ENCODE peak calls at places on chromosomes 3 and 15, in five cellular contexts. K is left ventricle myocardium inferior, X is GM23248, W is keratinocyte, G is body of pancreas. M is an unnamed sample.
A peak's percentile ranks its signal among the peaks of the same experiment; 100 is the strongest.

GRCh38 chr3:119206611-119207511 is 33.5 kb downstream of the UPK1B start:
- DNase-seq in X (peak; percentile 20), W (peak; percentile 41), G (peak; percentile 35), K (no peak), M (peak; percentile 10)

GRCh38 chr3:129553771-129554170 is 10.8 kb downstream of the H1-8 start:
- DNase-seq in X (no peak), W (no peak), K (no peak), G (no peak), M (no peak)

GRCh38 chr3:158532099-158532734 is 38.8 kb upstream of the MLF1 start:
- DNase-seq in X (peak; percentile 67), G (no peak), K (no peak), W (no peak), M (no peak)

GRCh38 chr3:98977520-98977919 is 76.0 kb upstream of the DCBLD2 start:
- DNase-seq in X (peak; percentile 91), G (no peak), K (no peak), W (no peak), M (no peak)

GRCh38 chr3:10417849-10418248 is 87.5 kb downstream of the ATP2B2 start:
- DNase-seq in K (no peak), W (no peak), G (no peak), X (peak; percentile 40), M (no peak)

GRCh38 chr15:70185251-70185711 is 87.6 kb upstream of the TLE3 start:
- DNase-seq in G (no peak), K (no peak), X (no peak), W (no peak), M (no peak)

GRCh38 chr3:157311633-157312365 is 124.9 kb upstream of the PTX3 start:
- DNase-seq in W (no peak), X (peak; percentile 88), K (no peak), G (no peak), M (no peak)

GRCh38 chr3:40468018-40468417 is 8.9 kb upstream of the ZNF619 start:
- DNase-seq in X (no peak), W (no peak), G (no peak), K (no peak), M (no peak)

GRCh38 chr3:146065573-146066006 is 95.4 kb downstream of the PLOD2 start:
- DNase-seq in W (peak; percentile 17), G (no peak), K (no peak), X (peak; percentile 67), M (no peak)

GRCh38 chr15:78024141-78024567 is 53.4 kb downstream of the TBC1D2B start:
- DNase-seq in W (no peak), K (peak; percentile 72), G (peak; percentile 49), X (peak; percentile 47), M (no peak)

GRCh38 chr3:36166477-36166876 is 213.8 kb upstream of the STAC start:
- DNase-seq in K (no peak), X (peak; percentile 91), W (peak; percentile 66), G (no peak), M (peak; percentile 91)

GRCh38 chr3:39141211-39141995 is 12.0 kb downstream of the CSRNP1 start:
- DNase-seq in X (peak; percentile 54), W (no peak), G (peak; percentile 96), K (no peak), M (peak; percentile 72)

GRCh38 chr3:64003589-64003988 is 19.7 kb downstream of the PSMD6 start:
- DNase-seq in K (no peak), G (no peak), W (no peak), X (no peak), M (no peak)

GRCh38 chr15:45457641-45458539 is 64.7 kb downstream of the SLC30A4 start:
- DNase-seq in K (no peak), G (peak; percentile 80), W (peak; percentile 66), X (peak; percentile 77), M (no peak)

GRCh38 chr3:195080571-195081141 is 190.3 kb downstream of the XXYLT1 start:
- DNase-seq in X (no peak), K (peak; percentile 71), G (peak; percentile 62), W (no peak), M (no peak)

GRCh38 chr3:176514297-176514696 is 683.0 kb downstream of the TBL1XR1 start:
- DNase-seq in W (no peak), K (no peak), G (no peak), X (peak; percentile 47), M (no peak)

GRCh38 chr15:99158626-99159412 is 53.9 kb downstream of the SYNM start:
- DNase-seq in X (no peak), W (no peak), K (no peak), G (no peak), M (no peak)

GRCh38 chr15:41281236-41281635 is 50.2 kb downstream of the CHP1 start:
- DNase-seq in W (peak; percentile 44), K (no peak), X (peak; percentile 94), G (no peak), M (no peak)

GRCh38 chr15:85335193-85335939 is 45.0 kb upstream of the AKAP13 start:
- DNase-seq in W (no peak), G (no peak), K (no peak), X (no peak), M (no peak)

GRCh38 chr3:141148770-141149169 is 82.9 kb upstream of the PXYLP1 start:
- DNase-seq in W (no peak), X (no peak), K (no peak), G (no peak), M (no peak)

GRCh38 chr3:162525052-162525451 is 1028.4 kb downstream of the OTOL1 start:
- DNase-seq in G (no peak), X (peak; percentile 82), W (no peak), K (no peak), M (no peak)

GRCh38 chr15:45183001-45183400 is 4.8 kb downstream of the SHF start:
- DNase-seq in W (no peak), X (no peak), K (no peak), G (no peak), M (no peak)

GRCh38 chr15:22963546-22964125 is 16.5 kb downstream of the CYFIP1 start:
- DNase-seq in X (peak; percentile 56), W (no peak), K (no peak), G (no peak), M (no peak)

GRCh38 chr15:101476756-101477155 is 12.8 kb downstream of the PCSK6 start:
- DNase-seq in G (no peak), X (no peak), W (no peak), K (no peak), M (no peak)

GRCh38 chr3:61563614-61564404 is 2.4 kb downstream of the PTPRG start:
- DNase-seq in K (no peak), W (no peak), X (peak; percentile 48), G (no peak), M (no peak)

GRCh38 chr15:51368751-51369450 is 27.4 kb downstream of the GLDN start:
- DNase-seq in G (no peak), W (no peak), X (peak; percentile 69), K (no peak), M (no peak)

GRCh38 chr3:171939578-171939977 is 96.4 kb downstream of the TMEM212 start:
- DNase-seq in G (no peak), X (no peak), W (no peak), K (no peak), M (no peak)

GRCh38 chr15:50210462-50211264 is 28.7 kb downstream of the SLC27A2 start:
- DNase-seq in G (no peak), W (no peak), K (no peak), X (no peak), M (no peak)

GRCh38 chr3:71998995-71999673 is 214.2 kb upstream of the PROK2 start:
- DNase-seq in W (peak; percentile 55), G (no peak), K (no peak), X (peak; percentile 97), M (no peak)

GRCh38 chr3:487580-487979 is 291.0 kb downstream of the CHL1 start:
- DNase-seq in G (no peak), K (no peak), X (peak; percentile 51), W (no peak), M (peak; percentile 6)

GRCh38 chr3:30604091-30604490 is 2.3 kb upstream of the TGFBR2 start:
- DNase-seq in K (no peak), W (no peak), G (no peak), X (no peak), M (no peak)

GRCh38 chr3:58776231-58776630 is 109.7 kb upstream of the FAM3D start:
- DNase-seq in W (no peak), K (no peak), X (no peak), G (no peak), M (no peak)

DNA sequence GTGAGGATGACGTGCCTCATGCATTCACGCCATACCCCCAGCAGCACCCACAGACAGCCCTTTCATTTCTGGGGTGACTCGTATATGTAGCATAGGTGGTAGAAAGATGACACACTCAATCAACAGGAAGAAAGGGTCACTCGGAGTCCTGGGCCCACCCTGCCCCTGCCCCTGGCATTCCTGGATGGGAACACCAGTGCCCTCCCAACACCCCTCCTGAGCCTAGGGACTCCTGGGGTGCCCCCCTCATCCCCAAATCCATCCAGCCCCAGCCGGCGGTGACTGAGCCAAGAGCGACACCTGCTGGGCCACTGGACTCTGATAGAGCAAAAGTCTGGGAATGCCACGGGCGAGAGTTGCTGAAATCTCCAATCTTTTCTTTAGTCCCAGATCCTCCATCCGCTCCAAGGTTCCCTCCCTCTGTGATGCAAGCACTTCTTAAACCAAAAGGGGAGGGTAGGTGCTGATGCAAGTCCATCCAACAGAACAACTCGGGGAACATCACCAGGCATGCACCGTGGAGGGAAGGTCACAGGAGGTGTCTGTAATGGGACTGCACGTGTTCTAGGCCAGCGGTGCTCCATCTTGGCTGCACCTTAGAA is 31.1 kb downstream of the ACAN start:
- DNase-seq in G (peak; percentile 23), W (no peak), X (peak; percentile 15), K (peak; percentile 40), M (peak; percentile 6)
- H3K27ac ChIP-seq in G (no peak overlapping the region), W (no peak overlapping the region), X (no peak overlapping the region), K (no peak overlapping the region), M (no peak overlapping the region)

GRCh38 chr3:48896991-48897390 is 1.7 kb downstream of the SLC25A20 start:
- DNase-seq in G (no peak), K (no peak), W (no peak), X (no peak), M (no peak)
- H3K27ac ChIP-seq in G (no peak overlapping the region), K (peak overlapping the region; percentile 89), W (no peak overlapping the region), X (no peak overlapping the region), M (no peak overlapping the region)

DNA sequence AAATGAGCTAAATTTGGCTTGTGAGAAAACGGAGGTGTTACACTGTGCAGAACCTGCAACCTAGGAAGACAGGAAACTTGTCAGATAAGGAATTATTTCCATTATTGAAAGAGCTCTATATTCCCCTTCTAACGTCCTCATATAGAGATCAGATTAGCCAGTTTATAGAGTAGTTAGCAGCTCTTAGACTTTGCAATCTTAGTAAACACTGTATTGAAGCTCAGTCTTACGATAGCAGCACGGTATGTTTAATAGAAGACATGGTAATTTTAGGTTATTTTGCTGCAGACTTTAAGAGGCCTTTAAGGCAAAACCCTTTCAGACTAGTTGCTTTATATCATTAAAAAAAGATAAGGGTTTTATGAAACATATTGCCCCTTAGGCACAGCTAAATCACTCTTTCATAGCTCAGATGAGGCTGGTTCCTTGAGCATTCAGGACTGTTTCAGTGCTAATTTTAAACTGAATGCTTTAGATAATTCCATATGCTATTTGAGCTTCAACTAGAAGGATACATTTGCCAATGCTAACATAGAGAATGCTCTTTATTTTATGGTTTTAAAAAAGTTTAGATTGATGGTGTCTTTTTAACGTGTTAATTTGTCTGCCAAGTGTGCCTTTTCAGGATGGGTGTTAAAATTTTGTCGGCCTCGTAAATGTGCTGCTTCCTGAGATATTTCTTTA is 234.3 kb downstream of the PYDC2 start:
- DNase-seq in W (no peak), K (no peak), G (no peak), X (no peak), M (no peak)
- H3K27ac ChIP-seq in W (no peak overlapping the region), K (no peak overlapping the region), G (no peak overlapping the region), X (no peak overlapping the region), M (no peak overlapping the region)

GRCh38 chr3:130935761-130936160 is 41.9 kb downstream of the ATP2C1 start:
- DNase-seq in K (no peak), X (peak; percentile 80), W (no peak), G (no peak), M (peak; percentile 8)
- H3K27ac ChIP-seq in K (no peak overlapping the region), X (peak overlapping the region; percentile 3), W (no peak overlapping the region), G (no peak overlapping the region), M (no peak overlapping the region)

GRCh38 chr15:89820651-89821611 is 6.3 kb upstream of the ANPEP start:
- DNase-seq in W (peak; percentile 60), K (no peak), X (peak; percentile 96), G (no peak), M (no peak)
- H3K27ac ChIP-seq in W (peak overlapping the region; percentile 32), K (no peak overlapping the region), X (peak overlapping the region; percentile 90), G (no peak overlapping the region), M (peak overlapping the region; percentile 90)

M was measured in epithelial cell of prostate.